ENCODE peak calls at places on chromosomes 6 and 20, in four cellular contexts. T, X, F and J are unnamed samples.

GRCh38 chr6:52000064-52000463 is 87.3 kb downstream of the PKHD1 start:
- DNase-seq in T (no peak), X (no peak), F (no peak), J (no peak)

GRCh38 chr6:43273707-43274106 is 24.4 kb upstream of the SLC22A7 start:
- DNase-seq in T (no peak), X (no peak), F (no peak), J (no peak)

GRCh38 chr6:85544776-85545175 is 48.9 kb downstream of the SNX14 start:
- DNase-seq in T (no peak), X (no peak), F (no peak), J (peak; percentile 43)

GRCh38 chr6:43823879-43824740 is 54.1 kb downstream of the VEGFA start:
- DNase-seq in T (no peak), X (no peak), F (peak; percentile 43), J (no peak)

GRCh38 chr6:43945778-43946100 is 175.7 kb downstream of the VEGFA start:
- DNase-seq in T (no peak), X (no peak), F (no peak), J (no peak)

GRCh38 chr6:35073766-35074471 is 67.2 kb downstream of the TCP11 start:
- DNase-seq in T (no peak), X (no peak), F (no peak), J (no peak)

GRCh38 chr6:124076336-124077048 is 272.8 kb downstream of the NKAIN2 start:
- DNase-seq in T (no peak), X (no peak), F (no peak), J (no peak)

GRCh38 chr20:37114012-37114411 is 18.2 kb upstream of the RBL1 start:
- DNase-seq in T (no peak), X (no peak), F (no peak), J (no peak)

GRCh38 chr6:87705070-87705691 is 3.1 kb upstream of the AKIRIN2 start:
- DNase-seq in T (no peak), X (peak; percentile 83), F (peak; percentile 84), J (peak; percentile 80)

GRCh38 chr6:452301-453067 is 60.9 kb downstream of the IRF4 start:
- DNase-seq in T (no peak), X (no peak), F (no peak), J (no peak)

GRCh38 chr20:35111141-35111888 is 18.7 kb upstream of the TRPC4AP start:
- DNase-seq in T (no peak), X (no peak), F (no peak), J (peak; percentile 87)

GRCh38 chr6:31892821-31893220 is 4.7 kb downstream of the EHMT2 start:
- DNase-seq in T (no peak), X (no peak), F (no peak), J (no peak)

GRCh38 chr20:50585214-50585613 is 75.0 kb downstream of the PTPN1 start:
- DNase-seq in T (no peak), X (no peak), F (no peak), J (no peak)

GRCh38 chr20:19693508-19693907 is 64.5 kb upstream of the RIN2 start:
- DNase-seq in T (no peak), X (no peak), F (no peak), J (no peak)

GRCh38 chr6:111462770-111463391 is 20.1 kb downstream of the REV3L start:
- DNase-seq in T (no peak), X (no peak), F (peak; percentile 28), J (peak; percentile 88)

GRCh38 chr20:49914310-49915117 is 815 bp downstream of the SPATA2 start:
- DNase-seq in T (no peak), X (no peak), F (peak; percentile 39), J (no peak)

GRCh38 chr6:63236398-63236817 is 25.1 kb downstream of the FKBP1C start:
- DNase-seq in T (no peak), X (peak; percentile 2), F (no peak), J (no peak)

GRCh38 chr20:63064310-63064709 is 57.5 kb upstream of the BHLHE23 start:
- DNase-seq in T (no peak), X (no peak), F (no peak), J (no peak)

GRCh38 chr6:20763311-20763710 is 229.1 kb downstream of the CDKAL1 start:
- DNase-seq in T (no peak), X (no peak), F (no peak), J (no peak)

GRCh38 chr20:62139636-62140035 is 3.6 kb downstream of the PSMA7 start:
- DNase-seq in T (no peak), X (no peak), F (no peak), J (no peak)

GRCh38 chr6:135291288-135292116 is 110.4 kb downstream of the MYB start:
- DNase-seq in T (no peak), X (no peak), F (peak; percentile 64), J (peak; percentile 24)

GRCh38 chr6:347232-347631 is 44.3 kb upstream of the IRF4 start:
- DNase-seq in T (no peak), X (no peak), F (no peak), J (no peak)

GRCh38 chr6:44172759-44173500 is 14.3 kb downstream of the CAPN11 start:
- DNase-seq in T (no peak), X (peak; percentile 30), F (peak; percentile 90), J (peak; percentile 65)

GRCh38 chr6:116450769-116451740 is 10.1 kb upstream of the CALHM6 start:
- DNase-seq in T (no peak), X (peak; percentile 52), F (peak; percentile 17), J (no peak)
- TF ChIP-seq CHD1 in T (no peak), X (no peak), F (no peak), J (no peak)

DNA sequence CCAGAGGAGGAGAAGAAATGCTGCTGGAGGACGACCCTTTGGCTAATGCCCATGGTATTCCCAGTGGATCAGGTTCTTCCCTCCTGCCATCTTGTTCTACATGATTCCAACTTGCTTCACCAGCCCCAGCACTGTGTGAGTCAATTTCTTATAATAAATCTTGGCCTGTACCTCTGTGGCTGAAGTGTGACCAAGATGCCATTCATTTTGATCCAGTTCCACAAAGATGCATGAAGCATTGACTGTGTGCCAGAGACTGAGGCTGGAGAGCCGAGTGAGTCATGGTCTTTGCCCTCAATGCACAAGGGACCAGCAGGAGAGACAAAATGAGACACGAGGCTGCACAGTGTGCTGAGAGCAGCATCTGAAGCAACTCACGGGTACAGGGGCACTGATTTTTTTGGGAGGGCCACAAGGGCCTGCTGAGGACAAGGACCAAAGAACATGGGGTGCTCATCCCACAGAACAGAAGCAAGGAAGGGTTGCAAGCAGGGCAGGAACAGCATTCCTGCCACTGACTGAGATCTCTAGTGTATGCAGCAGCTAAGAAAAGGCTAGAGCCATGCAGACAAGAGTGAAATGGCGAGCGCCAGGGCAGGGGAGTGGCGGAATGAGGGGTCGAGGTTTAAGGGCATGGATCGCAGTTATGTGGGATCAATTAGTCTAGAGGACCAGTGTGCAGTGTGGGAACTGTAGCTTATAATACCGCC is 207.0 kb downstream of the THBS2 start:
- DNase-seq in T (no peak), X (no peak), F (no peak), J (peak; percentile 56)
- TF ChIP-seq CHD1 in T (no peak), X (no peak), F (no peak), J (no peak)

DNA sequence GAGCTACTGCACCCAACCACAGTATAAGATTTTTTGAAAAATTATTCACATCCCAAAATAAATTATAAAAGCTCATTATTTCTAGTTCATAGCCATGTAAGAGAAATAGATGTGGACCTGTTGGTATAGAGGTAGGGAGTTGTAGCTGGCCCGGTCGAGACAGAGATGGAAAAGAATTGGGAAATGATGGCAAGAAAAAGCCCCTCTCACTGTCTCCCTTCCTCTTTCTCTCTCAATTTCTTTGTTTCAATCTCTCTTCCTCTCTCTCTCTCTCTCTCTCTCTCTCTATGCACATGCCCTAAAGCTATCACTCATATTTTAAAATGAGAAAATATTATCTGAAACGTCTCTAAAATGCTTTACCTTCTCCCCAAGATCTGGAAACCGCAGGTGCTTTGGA is 80.7 kb upstream of the CD83 start:
- DNase-seq in T (no peak), X (no peak), F (no peak), J (no peak)
- TF ChIP-seq CHD1 in T (no peak), X (no peak), F (no peak), J (no peak)

DNA sequence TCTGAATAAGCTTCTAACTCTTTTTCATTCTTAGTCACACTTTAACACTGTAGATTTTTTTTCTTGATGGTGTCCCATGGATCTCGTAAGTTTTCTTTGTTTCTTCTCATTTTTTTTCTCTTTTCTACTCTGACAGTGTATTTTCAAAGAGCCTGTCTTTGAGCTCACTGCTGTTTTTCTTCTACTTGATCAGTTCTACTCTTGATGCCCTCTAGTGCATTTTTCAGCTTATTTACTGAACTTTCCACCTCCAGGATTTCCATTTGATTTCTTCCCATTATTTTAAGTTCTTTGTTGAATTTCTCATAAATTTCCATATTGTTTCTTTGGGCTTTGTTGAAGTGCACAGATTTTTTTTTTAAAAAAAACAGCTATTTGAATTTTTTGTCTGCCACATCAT is 2641.1 kb upstream of the DEFB115 start:
- DNase-seq in T (no peak), X (no peak), F (no peak), J (no peak)
- TF ChIP-seq CHD1 in T (no peak), X (no peak), F (no peak), J (no peak)

GRCh38 chr6:106141441-106142237 is 55.5 kb downstream of the PRDM1 start:
- DNase-seq in T (no peak), X (peak; percentile 85), F (peak; percentile 53), J (no peak)
- TF ChIP-seq CHD1 in T (no peak), X (no peak), F (no peak), J (no peak)